ENCODE peak calls at places on chromosomes 11 and 22, in eight cellular contexts. G is tibial nerve; B is GOT3; C is upper lobe of right lung; D is memory B cell; V is NCI-H345; R is LHCN-M2; K is stimulated activated CD4-positive, alpha-beta T cell treated with anti-CD3 and anti-CD28 coated beads, TNF-alpha, amount 100 ng/mL, for 1 hour. E is an unnamed sample.

GRCh38 chr11:93589347-93589746 is 46.2 kb upstream of the SMCO4 start:
- DNase-seq in C (no peak), B (no peak), R (no peak), D (no peak), G (no peak), K (no peak), V (no peak), E (no peak)

GRCh38 chr11:18776324-18776723 is 15.3 kb downstream of the PTPN5 start:
- DNase-seq in V (no peak), G (no peak), R (no peak), K (no peak), D (no peak), C (no peak), B (no peak), E (no peak)

GRCh38 chr11:122099345-122100045 is 16.5 kb downstream of the BLID start:
- DNase-seq in C (no peak), G (no peak), R (peak; percentile 76), B (no peak), V (peak; percentile 51), K (no peak), D (no peak), E (no peak)

GRCh38 chr11:93370260-93370659 is 39.7 kb downstream of the DEUP1 start:
- DNase-seq in C (no peak), K (no peak), V (no peak), D (no peak), G (no peak), R (no peak), B (no peak), E (no peak)

GRCh38 chr11:130829801-130830562 is 86.3 kb downstream of the SNX19 start:
- DNase-seq in D (no peak), K (no peak), C (no peak), B (no peak), R (no peak), V (no peak), G (peak; percentile 41), E (no peak)

GRCh38 chr11:111846063-111846462 is 25.3 kb downstream of the ALG9 start:
- DNase-seq in G (no peak), K (no peak), R (peak; percentile 46), V (no peak), B (no peak), D (no peak), C (no peak), E (no peak)

GRCh38 chr11:27420722-27421572 is 51.6 kb downstream of the LGR4 start:
- DNase-seq in G (no peak), V (no peak), C (no peak), B (no peak), D (no peak), R (no peak), K (no peak), E (no peak)

GRCh38 chr11:1404461-1405185 is 14.9 kb downstream of the BRSK2 start:
- DNase-seq in D (no peak), V (no peak), B (no peak), G (no peak), R (no peak), C (no peak), K (no peak), E (no peak)

GRCh38 chr11:6427516-6427915 is 8.6 kb upstream of the APBB1 start:
- DNase-seq in D (no peak), K (no peak), B (no peak), R (no peak), V (no peak), C (no peak), G (no peak), E (no peak)

GRCh38 chr22:46917702-46918101 is 155.3 kb downstream of the TBC1D22A start:
- DNase-seq in D (no peak), K (no peak), V (no peak), C (no peak), B (no peak), R (no peak), G (no peak), E (no peak)

GRCh38 chr22:41657709-41658108 is 31.0 kb downstream of the SNU13 start:
- DNase-seq in C (no peak), V (no peak), B (no peak), G (no peak), R (no peak), D (no peak), K (no peak), E (no peak)

GRCh38 chr22:42180349-42180842 is 49.8 kb upstream of the CYP2D6 start:
- DNase-seq in G (peak; percentile 21), K (no peak), B (no peak), D (no peak), V (no peak), C (no peak), R (no peak), E (no peak)

GRCh38 chr11:93577291-93577690 is 34.1 kb upstream of the SMCO4 start:
- DNase-seq in B (no peak), D (no peak), V (no peak), R (peak; percentile 77), C (no peak), K (no peak), G (no peak), E (no peak)

GRCh38 chr22:34105461-34106062 is 185.3 kb upstream of the LARGE1 start:
- DNase-seq in G (peak; percentile 31), K (no peak), V (peak; percentile 9), D (peak; percentile 17), R (no peak), B (no peak), C (peak; percentile 72), E (peak; percentile 6)

GRCh38 chr11:45850446-45850845 is 3.2 kb downstream of the CRY2 start:
- DNase-seq in K (no peak), G (no peak), R (peak; percentile 8), B (no peak), D (no peak), C (no peak), V (no peak), E (no peak)

GRCh38 chr11:132312616-132313210 is 942.3 kb downstream of the NTM start:
- DNase-seq in V (peak; percentile 37), G (no peak), C (no peak), D (no peak), R (peak; percentile 56), B (no peak), K (no peak), E (no peak)

GRCh38 chr11:117950320-117950719 is 21.1 kb upstream of the TMPRSS13 start:
- DNase-seq in D (no peak), R (no peak), C (no peak), K (peak; percentile 38), V (no peak), B (no peak), G (no peak), E (peak; percentile 43)

GRCh38 chr11:61007971-61008896 is 36.8 kb downstream of the CD6 start:
- DNase-seq in K (no peak), D (no peak), B (no peak), V (no peak), G (no peak), C (no peak), R (no peak), E (no peak)

GRCh38 chr11:88355887-88356286 is 18.4 kb upstream of the CTSC start:
- DNase-seq in K (no peak), G (no peak), V (no peak), R (no peak), B (no peak), C (no peak), D (no peak), E (no peak)

GRCh38 chr11:8646873-8647272 is 35.6 kb downstream of the TRIM66 start:
- DNase-seq in V (no peak), D (no peak), B (no peak), G (no peak), C (no peak), K (no peak), R (no peak), E (no peak)

GRCh38 chr11:121521145-121522042 is 68.6 kb upstream of the SORL1-AS1 start:
- DNase-seq in V (no peak), G (no peak), K (no peak), C (no peak), D (no peak), B (no peak), R (no peak), E (no peak)

GRCh38 chr11:65894034-65894591 is 3.6 kb downstream of the CCDC85B start:
- DNase-seq in V (no peak), R (no peak), D (no peak), G (no peak), B (no peak), K (no peak), C (no peak), E (no peak)

GRCh38 chr22:50118557-50119168 is 28.9 kb downstream of the MOV10L1 start:
- DNase-seq in V (no peak), D (no peak), B (no peak), R (peak; percentile 61), G (no peak), K (no peak), C (no peak), E (no peak)

GRCh38 chr22:45318558-45319318 is 9.0 kb downstream of the FAM118A start:
- DNase-seq in C (no peak), K (no peak), R (no peak), G (no peak), D (no peak), B (no peak), V (no peak), E (no peak)

GRCh38 chr11:19370100-19370861 is 129.5 kb upstream of the E2F8 start:
- DNase-seq in R (peak; percentile 58), G (peak; percentile 42), V (no peak), D (no peak), K (no peak), C (no peak), B (no peak), E (no peak)

GRCh38 chr22:24843048-24843447 is 37.0 kb downstream of the SGSM1 start:
- DNase-seq in B (no peak), G (no peak), R (no peak), K (no peak), D (no peak), V (no peak), C (no peak), E (no peak)

GRCh38 chr11:43359432-43359818 is 705 bp downstream of the TTC17 start:
- DNase-seq in D (no peak), G (no peak), K (no peak), B (no peak), C (no peak), V (no peak), R (peak; percentile 52), E (no peak)

GRCh38 chr11:43458486-43458885 is 99.8 kb downstream of the TTC17 start:
- DNase-seq in C (no peak), R (no peak), V (no peak), D (no peak), B (no peak), K (no peak), G (no peak), E (no peak)

GRCh38 chr22:43451651-43452050 is 39.8 kb downstream of the MPPED1 start:
- DNase-seq in R (no peak), B (no peak), D (no peak), K (no peak), C (peak; percentile 29), V (no peak), G (no peak), E (no peak)

GRCh38 chr11:33542921-33543320 is 157.7 kb downstream of the C11orf91 start:
- DNase-seq in V (peak; percentile 35), B (no peak), G (peak; percentile 21), C (peak; percentile 73), K (no peak), D (peak; percentile 43), R (peak; percentile 46), E (peak; percentile 3)

GRCh38 chr11:103413266-103413888 is 304.2 kb downstream of the DYNC2H1 start:
- DNase-seq in G (no peak), C (no peak), R (peak; percentile 14), B (no peak), K (no peak), D (no peak), V (no peak), E (no peak)

GRCh38 chr11:28343304-28344233 is 235.4 kb downstream of the METTL15 start:
- DNase-seq in D (no peak), B (no peak), K (no peak), V (no peak), G (no peak), C (no peak), R (peak; percentile 88), E (no peak)

GRCh38 chr11:27294654-27295053 is 68.4 kb downstream of the CCDC34 start:
- DNase-seq in V (peak; percentile 78), K (no peak), G (no peak), R (no peak), C (no peak), D (no peak), B (no peak), E (no peak)

GRCh38 chr11:33532257-33532656 is 168.4 kb downstream of the C11orf91 start:
- DNase-seq in G (no peak), K (no peak), C (no peak), B (no peak), D (no peak), V (no peak), R (no peak), E (no peak)

E was measured in naive B cell.